ENCODE peak calls at places on chromosome 16, in eight cellular contexts. N, S, J, X, C, Z, H and D are unnamed samples.

GRCh38 chr16:17668411-17668810 is 197.7 kb upstream of the XYLT1 start:
- DNase-seq in N (no peak), S (no peak), J (no peak), X (no peak), C (no peak), Z (no peak), H (no peak), D (no peak)

GRCh38 chr16:69017036-69017783 is 88.2 kb upstream of the HAS3 start:
- DNase-seq in N (peak; percentile 69), S (no peak), J (no peak), X (no peak), C (no peak), Z (no peak), H (no peak), D (no peak)

GRCh38 chr16:83779881-83780280 is 27.9 kb upstream of the HSBP1 start:
- DNase-seq in N (no peak), S (no peak), J (no peak), X (no peak), C (no peak), Z (peak; percentile 43), H (no peak), D (no peak)

GRCh38 chr16:3022697-3023414 is 886 bp downstream of the HCFC1R1 start:
- DNase-seq in N (peak; percentile 86), S (no peak), J (no peak), X (no peak), C (no peak), Z (no peak), H (no peak), D (peak; percentile 46)

GRCh38 chr16:53737563-53737962 is 33.6 kb downstream of the FTO start:
- DNase-seq in N (no peak), S (no peak), J (no peak), X (no peak), C (no peak), Z (no peak), H (no peak), D (no peak)

GRCh38 chr16:51550785-51551184 is 399.7 kb upstream of the SALL1 start:
- DNase-seq in N (no peak), S (no peak), J (no peak), X (no peak), C (no peak), Z (no peak), H (no peak), D (no peak)

GRCh38 chr16:57533618-57534336 is 2.6 kb downstream of the CCDC102A start:
- DNase-seq in N (no peak), S (no peak), J (no peak), X (peak; percentile 35), C (no peak), Z (peak; percentile 18), H (peak; percentile 66), D (peak; percentile 29)

GRCh38 chr16:73385701-73386100 is 337.8 kb upstream of the ZFHX3 start:
- DNase-seq in N (no peak), S (no peak), J (no peak), X (no peak), C (no peak), Z (no peak), H (no peak), D (no peak)

GRCh38 chr16:60929-61878 is 7.6 kb downstream of the SNRNP25 start:
- DNase-seq in N (no peak), S (no peak), J (no peak), X (no peak), C (no peak), Z (no peak), H (no peak), D (no peak)

GRCh38 chr16:68229431-68230175 is 6.3 kb downstream of the ESRP2 start:
- DNase-seq in N (peak; percentile 55), S (peak; percentile 59), J (no peak), X (peak; percentile 18), C (no peak), Z (peak; percentile 36), H (peak; percentile 43), D (peak; percentile 36)

GRCh38 chr16:47604306-47604705 is 143.2 kb downstream of the PHKB start:
- DNase-seq in N (no peak), S (no peak), J (no peak), X (no peak), C (no peak), Z (no peak), H (no peak), D (no peak)

GRCh38 chr16:30104090-30104489 is 8.1 kb upstream of the YPEL3 start:
- DNase-seq in N (no peak), S (no peak), J (no peak), X (no peak), C (no peak), Z (no peak), H (no peak), D (no peak)

GRCh38 chr16:25063865-25064264 is 47.7 kb upstream of the LCMT1 start:
- DNase-seq in N (no peak), S (no peak), J (no peak), X (no peak), C (no peak), Z (peak; percentile 90), H (no peak), D (no peak)

GRCh38 chr16:83356266-83356665 is 451.5 kb upstream of the HSBP1 start:
- DNase-seq in N (peak; percentile 55), S (peak; percentile 15), J (no peak), X (no peak), C (no peak), Z (peak; percentile 41), H (peak; percentile 52), D (no peak)

GRCh38 chr16:60686824-60687223 is 1349.4 kb downstream of the CDH8 start:
- DNase-seq in N (no peak), S (no peak), J (no peak), X (no peak), C (no peak), Z (no peak), H (no peak), D (no peak)

GRCh38 chr16:2328428-2328827 is 12.1 kb downstream of the ABCA3 start:
- DNase-seq in N (no peak), S (no peak), J (no peak), X (no peak), C (no peak), Z (no peak), H (peak; percentile 49), D (no peak)

GRCh38 chr16:84380405-84380804 is 12.1 kb downstream of the ATP2C2 start:
- DNase-seq in N (no peak), S (no peak), J (no peak), X (no peak), C (no peak), Z (no peak), H (no peak), D (no peak)

GRCh38 chr16:26772503-26772902 is 294.2 kb upstream of the C16orf82 start:
- DNase-seq in N (no peak), S (no peak), J (no peak), X (no peak), C (no peak), Z (no peak), H (no peak), D (no peak)

GRCh38 chr16:25009822-25010221 is 5.3 kb downstream of the ARHGAP17 start:
- DNase-seq in N (no peak), S (no peak), J (no peak), X (peak; percentile 47), C (no peak), Z (no peak), H (peak; percentile 72), D (no peak)

GRCh38 chr16:50598256-50598894 is 50.2 kb downstream of the NKD1 start:
- DNase-seq in N (no peak), S (peak; percentile 68), J (no peak), X (no peak), C (no peak), Z (peak; percentile 66), H (no peak), D (no peak)

GRCh38 chr16:54817432-54817831 is 113.2 kb upstream of the IRX5 start:
- DNase-seq in N (peak; percentile 42), S (no peak), J (no peak), X (no peak), C (no peak), Z (no peak), H (no peak), D (no peak)

GRCh38 chr16:21179983-21180365 is 21.5 kb downstream of the LDAF1 start:
- DNase-seq in N (no peak), S (no peak), J (no peak), X (no peak), C (no peak), Z (no peak), H (no peak), D (no peak)

GRCh38 chr16:57863434-57864160 is 61.3 kb upstream of the KIFC3 start:
- DNase-seq in N (peak; percentile 86), S (peak; percentile 74), J (peak; percentile 59), X (no peak), C (peak; percentile 35), Z (peak; percentile 81), H (peak; percentile 69), D (peak; percentile 52)

GRCh38 chr16:4323845-4324478 is 8.1 kb downstream of the GLIS2 start:
- DNase-seq in N (peak; percentile 64), S (peak; percentile 83), J (peak; percentile 40), X (no peak), C (peak; percentile 44), Z (peak; percentile 67), H (peak; percentile 75), D (peak; percentile 77)
- TF ChIP-seq POLR2A in N (no peak), S (no peak), J (no peak), X (no peak), C (no peak), Z (no peak), H (no peak), D (no peak)

GRCh38 chr16:66950437-66950836 is 10.6 kb upstream of the CES3 start:
- DNase-seq in N (no peak), S (no peak), J (no peak), X (no peak), C (no peak), Z (no peak), H (no peak), D (no peak)

GRCh38 chr16:66953462-66954096 is 7.5 kb upstream of the CES3 start:
- DNase-seq in N (no peak), S (no peak), J (peak; percentile 83), X (no peak), C (no peak), Z (no peak), H (no peak), D (no peak)

GRCh38 chr16:66950971-66951790 is 9.9 kb upstream of the CES3 start:
- DNase-seq in N (no peak), S (no peak), J (no peak), X (no peak), C (no peak), Z (no peak), H (no peak), D (no peak)

GRCh38 chr16:66952430-66953139 is 8.5 kb upstream of the CES3 start:
- DNase-seq in N (no peak), S (no peak), J (no peak), X (no peak), C (no peak), Z (no peak), H (no peak), D (no peak)

GRCh38 chr16:66954097-66954659 is 6.9 kb upstream of the CES3 start:
- DNase-seq in N (peak; percentile 81), S (peak; percentile 81), J (peak; percentile 89), X (peak; percentile 74), C (peak; percentile 66), Z (peak; percentile 70), H (peak; percentile 81), D (peak; percentile 75)
- H3K4me1 ChIP-seq in N (peaks cover 8% of the 10 kb centered on the region), S (peaks cover 1% of the 10 kb centered on the region), J (peaks cover 61% of the 10 kb centered on the region), X (peaks cover 23% of the 10 kb centered on the region), C (peaks cover 2% of the 10 kb centered on the region), Z (no peaks in the 10 kb centered on the region), H (no peaks in the 10 kb centered on the region), D (no peaks in the 10 kb centered on the region)

GRCh38 chr16:31354394-31355291 is at the start of gene ITGAX:
- DNase-seq in N (peak; percentile 49), S (peak; percentile 34), J (peak; percentile 52), X (peak; percentile 62), C (no peak), Z (peak; percentile 60), H (no peak), D (peak; percentile 25)
- TF ChIP-seq POLR2A in N (no peak), S (no peak), J (no peak), X (no peak), C (no peak), Z (no peak), H (no peak), D (no peak)

GRCh38 chr16:19114359-19115147 is 789 bp downstream of the ITPRIPL2 start:
- DNase-seq in N (peak; percentile 79), S (peak; percentile 68), J (peak; percentile 69), X (peak; percentile 42), C (peak; percentile 54), Z (peak; percentile 67), H (peak; percentile 55), D (peak; percentile 76)
- H3K4me1 ChIP-seq in N (peaks cover 75% of the 10 kb centered on the region), S (peaks cover 55% of the 10 kb centered on the region), J (peaks cover 63% of the 10 kb centered on the region), X (peaks cover 44% of the 10 kb centered on the region), C (peaks cover 65% of the 10 kb centered on the region), Z (peaks cover 45% of the 10 kb centered on the region), H (peaks cover 23% of the 10 kb centered on the region), D (peaks cover 16% of the 10 kb centered on the region)